ENCODE peak calls at places on chromosome 20, in seven cellular contexts. R is fibroblast of lung, D is neural progenitor cell, L is GM12878, Y is SK-N-SH, K is OCI-LY7, U is HCT116. S is an unnamed sample.

GRCh38 chr20:13877789-13878188 is 93.0 kb downstream of the NDUFAF5 start:
- DNase-seq in R (no peak), U (no peak), K (no peak), L (no peak), Y (no peak), D (no peak), S (no peak)

GRCh38 chr20:47256665-47257236 is 99.7 kb downstream of the ZMYND8 start:
- DNase-seq in D (no peak), U (no peak), L (no peak), K (no peak), Y (no peak), R (peak; percentile 56), S (no peak)

GRCh38 chr20:46592580-46593362 is 42.3 kb upstream of the OCSTAMP start:
- DNase-seq in R (no peak), K (no peak), L (no peak), Y (no peak), D (no peak), U (peak; percentile 19), S (no peak)

GRCh38 chr20:41119593-41120561 is 17.5 kb upstream of the PLCG1 start:
- DNase-seq in L (no peak), K (no peak), Y (no peak), D (no peak), R (no peak), U (no peak), S (no peak)

GRCh38 chr20:14879020-14879697 is 541.7 kb upstream of the FLRT3 start:
- DNase-seq in D (no peak), U (peak; percentile 77), K (no peak), L (no peak), Y (no peak), R (peak; percentile 70), S (no peak)

GRCh38 chr20:39358052-39358451 is 395.9 kb downstream of the DHX35 start:
- DNase-seq in Y (no peak), K (no peak), D (no peak), L (peak; percentile 36), U (no peak), R (no peak), S (peak; percentile 42)

GRCh38 chr20:51480507-51481270 is 61.8 kb downstream of the NFATC2 start:
- DNase-seq in Y (no peak), D (no peak), L (peak; percentile 84), K (no peak), U (no peak), R (no peak), S (no peak)

GRCh38 chr20:8421981-8422380 is 289.9 kb downstream of the PLCB1 start:
- DNase-seq in D (no peak), U (no peak), Y (no peak), R (peak; percentile 20), K (no peak), L (no peak), S (no peak)

GRCh38 chr20:53718142-53718481 is 124.5 kb upstream of the ZNF217 start:
- DNase-seq in D (peak; percentile 53), U (no peak), L (no peak), R (no peak), K (no peak), Y (no peak), S (no peak)

GRCh38 chr20:58393299-58393698 is 4.3 kb downstream of the VAPB start:
- DNase-seq in R (no peak), U (no peak), L (no peak), Y (no peak), K (no peak), D (no peak), S (no peak)

GRCh38 chr20:23396961-23397620 is 24.2 kb downstream of the NAPB start:
- DNase-seq in L (no peak), D (no peak), U (no peak), Y (no peak), R (no peak), K (no peak), S (no peak)

GRCh38 chr20:43744121-43744520 is 17.3 kb upstream of the GTSF1L start:
- DNase-seq in R (no peak), D (no peak), K (no peak), U (no peak), Y (no peak), L (no peak), S (no peak)

GRCh38 chr20:47318596-47319516 is 37.6 kb downstream of the ZMYND8 start:
- DNase-seq in D (peak; percentile 80), L (no peak), K (no peak), U (no peak), R (peak; percentile 89), Y (peak; percentile 42), S (no peak)

GRCh38 chr20:40497781-40498691 is 191.0 kb downstream of the MAFB start:
- DNase-seq in Y (no peak), D (no peak), K (no peak), U (no peak), L (peak; percentile 7), R (peak; percentile 38), S (no peak)

GRCh38 chr20:63680857-63681608 is 15.4 kb upstream of the TNFRSF6B start:
- DNase-seq in R (no peak), D (no peak), L (no peak), K (no peak), U (no peak), Y (no peak), S (no peak)

GRCh38 chr20:63680427-63680826 is 16.0 kb upstream of the TNFRSF6B start:
- DNase-seq in R (no peak), D (no peak), K (no peak), U (no peak), Y (no peak), L (no peak), S (no peak)

GRCh38 chr20:63681609-63682142 is 14.8 kb upstream of the TNFRSF6B start:
- DNase-seq in K (no peak), U (no peak), R (no peak), L (no peak), Y (no peak), D (no peak), S (no peak)

GRCh38 chr20:63679799-63680305 is 16.6 kb upstream of the TNFRSF6B start:
- DNase-seq in Y (no peak), D (no peak), K (no peak), L (no peak), U (no peak), R (no peak), S (no peak)

GRCh38 chr20:63682384-63683139 is 13.9 kb upstream of the TNFRSF6B start:
- DNase-seq in L (no peak), Y (no peak), R (peak; percentile 95), U (peak; percentile 97), K (no peak), D (no peak), S (no peak)
- H3K27ac ChIP-seq in L (no peak overlapping the region), Y (peak overlapping the region; percentile 73), R (peak overlapping the region; percentile 83), U (peak overlapping the region; percentile 100), K (no peak overlapping the region), D (no peak overlapping the region), S (no peak overlapping the region)

DNA sequence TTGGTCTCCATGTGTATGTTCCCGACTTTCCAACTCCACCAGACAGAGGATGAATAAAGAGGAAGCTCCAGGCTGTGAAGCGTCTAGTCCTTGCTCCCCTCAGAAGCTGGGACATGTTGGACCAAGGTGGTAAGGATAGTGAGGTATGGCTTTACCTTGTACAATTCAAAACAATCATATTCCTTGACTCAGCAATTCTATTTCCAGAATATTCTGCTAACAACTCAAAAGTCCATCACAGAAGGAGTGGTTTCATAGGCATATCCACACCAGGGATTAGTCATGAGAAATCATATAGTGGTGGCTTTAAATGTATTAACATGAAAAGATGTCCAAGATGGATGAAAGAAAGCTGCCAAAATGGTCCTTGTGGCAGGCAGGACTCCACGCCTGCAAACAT is 19.8 kb downstream of the FKBP1A start:
- DNase-seq in K (no peak), Y (no peak), R (no peak), L (no peak), D (no peak), U (no peak), S (no peak)
- H3K79me2 ChIP-seq in K (peaks cover 30% of the 10 kb centered on the region), Y (peaks cover 67% of the 10 kb centered on the region), R (peaks cover 43% of the 10 kb centered on the region), L (peaks cover 34% of the 10 kb centered on the region), D (peaks cover 43% of the 10 kb centered on the region), U (peaks cover 86% of the 10 kb centered on the region), S (peaks cover 69% of the 10 kb centered on the region)

GRCh38 chr20:25259788-25260254 is 11.9 kb downstream of the PYGB start:
- DNase-seq in D (no peak), U (no peak), R (no peak), L (no peak), K (no peak), Y (no peak), S (no peak)
- TF ChIP-seq CTCF in D (no peak), U (no peak), R (no peak), L (no peak), K (no peak), Y (no peak), S (peak; percentile 21)

GRCh38 chr20:45336530-45337366 is 11.5 kb downstream of the SDC4 start:
- DNase-seq in U (no peak), D (no peak), Y (no peak), L (no peak), R (peak; percentile 70), K (no peak), S (no peak)
- H3K27ac ChIP-seq in U (peak overlapping the region; percentile 84), D (no peak overlapping the region), Y (peak overlapping the region; percentile 88), L (no peak overlapping the region), R (peak overlapping the region; percentile 99), K (no peak overlapping the region), S (no peak overlapping the region)

GRCh38 chr20:62386383-62387218 is at the start of gene RPS21:
- DNase-seq in K (peak; percentile 95), R (peak; percentile 89), U (peak; percentile 79), D (peak; percentile 96), L (peak; percentile 54), Y (peak; percentile 97), S (peak; percentile 96)
- H3K79me2 ChIP-seq in K (peaks cover 51% of the 10 kb centered on the region), R (peaks cover 46% of the 10 kb centered on the region), U (peaks cover 62% of the 10 kb centered on the region), D (peaks cover 61% of the 10 kb centered on the region), L (peaks cover 48% of the 10 kb centered on the region), Y (peaks cover 71% of the 10 kb centered on the region), S (peaks cover 60% of the 10 kb centered on the region)

GRCh38 chr20:48921168-48921882 is at the start of gene ARFGEF2:
- DNase-seq in Y (peak; percentile 99), R (peak; percentile 87), U (peak; percentile 69), L (peak; percentile 77), D (peak; percentile 99), K (peak; percentile 97), S (peak; percentile 95)
- TF ChIP-seq CTCF in Y (no peak), R (no peak), U (no peak), L (no peak), D (peak; percentile 31), K (no peak), S (no peak)

GRCh38 chr20:34946661-34947060 is 8.9 kb downstream of the GSS start:
- DNase-seq in R (no peak), D (no peak), L (no peak), U (no peak), K (no peak), Y (no peak), S (no peak)

GRCh38 chr20:34943808-34944568 is 11.6 kb downstream of the GSS start:
- DNase-seq in L (no peak), R (peak; percentile 6), U (peak; percentile 16), Y (no peak), K (no peak), D (no peak), S (no peak)

GRCh38 chr20:34948030-34948429 is 7.6 kb downstream of the GSS start:
- DNase-seq in L (no peak), D (no peak), K (no peak), Y (no peak), U (no peak), R (peak; percentile 67), S (no peak)

GRCh38 chr20:34947336-34947735 is 8.3 kb downstream of the GSS start:
- DNase-seq in U (no peak), L (no peak), R (no peak), K (no peak), D (no peak), Y (no peak), S (no peak)

GRCh38 chr20:34945315-34946077 is 10.1 kb downstream of the GSS start:
- DNase-seq in L (no peak), Y (no peak), R (peak; percentile 28), K (no peak), U (no peak), D (no peak), S (no peak)
- H3K27ac ChIP-seq in L (no peak overlapping the region), Y (no peak overlapping the region), R (no peak overlapping the region), K (no peak overlapping the region), U (no peak overlapping the region), D (no peak overlapping the region), S (no peak overlapping the region)